ENCODE peak calls at places on chromosomes 12 and 14, in five cellular contexts. X is breast epithelium; A is HFF-Myc; J is choroid plexus epithelial cell; G is CD8-positive, alpha-beta T cell. L is an unnamed sample.

GRCh38 chr14:94110552-94111181 is at the start of gene IFI27:
- DNase-seq in X (peak; percentile 40), A (no peak), J (peak; percentile 53), G (no peak), L (peak; percentile 32)

GRCh38 chr12:39503445-39503844 is 60.5 kb upstream of the KIF21A start:
- DNase-seq in X (no peak), A (no peak), J (peak; percentile 55), G (no peak), L (peak; percentile 76)

GRCh38 chr14:104370256-104370870 is 209.2 kb upstream of the C14orf180 start:
- DNase-seq in X (no peak), A (no peak), J (peak; percentile 4), G (no peak), L (no peak)

GRCh38 chr12:71837356-71837755 is 2.2 kb upstream of the TBC1D15 start:
- DNase-seq in X (no peak), A (no peak), J (no peak), G (no peak), L (no peak)

GRCh38 chr14:95260537-95261440 is 58.9 kb downstream of the CLMN start:
- DNase-seq in X (peak; percentile 12), A (no peak), J (peak; percentile 73), G (no peak), L (peak; percentile 57)

GRCh38 chr12:16324772-16325171 is 22.7 kb upstream of the MGST1 start:
- DNase-seq in X (no peak), A (no peak), J (no peak), G (no peak), L (no peak)

GRCh38 chr12:21559855-21560569 is 33.9 kb downstream of the SPX start:
- DNase-seq in X (no peak), A (no peak), J (peak; percentile 94), G (no peak), L (peak; percentile 90)

GRCh38 chr12:67892289-67892688 is 97.0 kb upstream of the IFNG-AS1 start:
- DNase-seq in X (no peak), A (no peak), J (no peak), G (no peak), L (no peak)

GRCh38 chr12:132444283-132444682 is 45.7 kb upstream of the FBRSL1 start:
- DNase-seq in X (no peak), A (no peak), J (no peak), G (no peak), L (no peak)

GRCh38 chr12:47997321-47997720 is 7.0 kb downstream of the COL2A1 start:
- DNase-seq in X (no peak), A (no peak), J (no peak), G (no peak), L (peak; percentile 21)

GRCh38 chr12:104490850-104491249 is 34.1 kb downstream of the CHST11 start:
- DNase-seq in X (no peak), A (no peak), J (no peak), G (no peak), L (no peak)

GRCh38 chr14:90627478-90627877 is 188.8 kb downstream of the TTC7B start:
- DNase-seq in X (no peak), A (no peak), J (no peak), G (no peak), L (no peak)

GRCh38 chr14:74685054-74685453 is 27.8 kb downstream of the AREL1 start:
- DNase-seq in X (no peak), A (no peak), J (no peak), G (no peak), L (no peak)

GRCh38 chr12:11555743-11556625 is 93.5 kb upstream of the ETV6 start:
- DNase-seq in X (no peak), A (no peak), J (no peak), G (no peak), L (no peak)

GRCh38 chr14:100838493-100839440 is 12.8 kb downstream of the MEG3 start:
- DNase-seq in X (no peak), A (no peak), J (no peak), G (no peak), L (no peak)

GRCh38 chr12:128388461-128388921 is 121.5 kb downstream of the TMEM132C start:
- DNase-seq in X (no peak), A (no peak), J (no peak), G (no peak), L (no peak)

GRCh38 chr12:114888458-114888857 is 204.5 kb upstream of the TBX3 start:
- DNase-seq in X (no peak), A (no peak), J (peak; percentile 55), G (no peak), L (peak; percentile 5)

GRCh38 chr14:93986972-93987371 is 10.1 kb upstream of the CCDC197 start:
- DNase-seq in X (no peak), A (no peak), J (no peak), G (no peak), L (no peak)

GRCh38 chr14:92456215-92457017 is 57.2 kb upstream of the RIN3 start:
- DNase-seq in X (no peak), A (no peak), J (peak; percentile 86), G (no peak), L (peak; percentile 61)

GRCh38 chr14:29798078-29798477 is 129.6 kb downstream of the PRKD1 start:
- DNase-seq in X (no peak), A (no peak), J (no peak), G (no peak), L (no peak)

GRCh38 chr12:31724597-31724996 is 4.2 kb downstream of the AMN1 start:
- DNase-seq in X (no peak), A (no peak), J (no peak), G (no peak), L (no peak)

GRCh38 chr12:49491823-49492222 is 47.0 kb upstream of the KCNH3 start:
- DNase-seq in X (no peak), A (no peak), J (peak; percentile 44), G (no peak), L (peak; percentile 95)

GRCh38 chr12:109440851-109441490 is 36.1 kb downstream of the KCTD10 start:
- DNase-seq in X (peak; percentile 55), A (no peak), J (no peak), G (no peak), L (peak; percentile 53)

GRCh38 chr14:75979641-75980422 is 2.0 kb downstream of the TGFB3 start:
- DNase-seq in X (no peak), A (no peak), J (no peak), G (no peak), L (no peak)

GRCh38 chr14:24236689-24237462 is 4.1 kb downstream of the GMPR2 start:
- DNase-seq in X (no peak), A (no peak), J (no peak), G (no peak), L (no peak)

GRCh38 chr14:104936361-104937155 is 11.9 kb downstream of the PLD4 start:
- DNase-seq in X (no peak), A (no peak), J (no peak), G (no peak), L (peak; percentile 17)

GRCh38 chr14:90615444-90616095 is 200.7 kb downstream of the TTC7B start:
- DNase-seq in X (no peak), A (no peak), J (no peak), G (no peak), L (no peak)

GRCh38 chr14:20278414-20278813 is 27.3 kb downstream of the TTC5 start:
- DNase-seq in X (no peak), A (peak; percentile 14), J (peak; percentile 80), G (no peak), L (peak; percentile 51)

GRCh38 chr14:103121846-103122577 is 1.2 kb upstream of the TNFAIP2 start:
- DNase-seq in X (peak; percentile 71), A (no peak), J (peak; percentile 26), G (no peak), L (peak; percentile 42)

GRCh38 chr14:100581228-100582145 is 5.7 kb downstream of the BEGAIN start:
- DNase-seq in X (no peak), A (no peak), J (no peak), G (no peak), L (no peak)

GRCh38 chr14:68191567-68192321 is 372.2 kb downstream of the RAD51B start:
- DNase-seq in X (no peak), A (no peak), J (peak; percentile 71), G (no peak), L (peak; percentile 89)

GRCh38 chr12:6896846-6897435 is 7.7 kb upstream of the LRRC23 start:
- DNase-seq in X (no peak), A (no peak), J (no peak), G (no peak), L (no peak)

GRCh38 chr14:50801706-50802105 is 29.3 kb downstream of the NIN start:
- DNase-seq in X (no peak), A (no peak), J (peak; percentile 25), G (no peak), L (peak; percentile 61)

GRCh38 chr12:113500662-113501435 is 29.2 kb upstream of the LHX5 start:
- DNase-seq in X (no peak), A (no peak), J (no peak), G (no peak), L (no peak)

DNA sequence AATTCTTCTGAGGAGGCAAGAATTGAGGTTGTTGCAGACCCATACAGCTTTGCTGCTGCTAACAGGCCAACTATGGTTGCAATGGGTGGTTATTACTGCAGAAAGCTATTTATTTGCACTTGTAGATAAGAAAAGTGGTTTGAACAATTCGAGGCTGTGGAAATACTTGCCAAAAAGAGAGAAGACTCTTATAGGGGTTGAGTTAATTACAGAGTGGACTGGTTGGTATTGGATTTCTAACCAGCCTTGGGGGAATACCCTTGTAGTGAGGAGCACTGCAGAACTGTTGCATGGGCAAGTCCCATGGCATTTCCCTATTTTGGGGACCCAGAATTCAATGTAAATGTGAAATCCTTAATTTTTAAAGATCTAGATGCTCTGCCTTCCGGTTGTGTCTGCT is 120.5 kb downstream of the KCNMB4 start:
- DNase-seq in X (no peak), A (no peak), J (no peak), G (no peak), L (no peak)
- H3K4me3 ChIP-seq in X (no peak overlapping the region), A (no peak overlapping the region), J (no peak overlapping the region), G (no peak overlapping the region), L (no peak overlapping the region)

DNA sequence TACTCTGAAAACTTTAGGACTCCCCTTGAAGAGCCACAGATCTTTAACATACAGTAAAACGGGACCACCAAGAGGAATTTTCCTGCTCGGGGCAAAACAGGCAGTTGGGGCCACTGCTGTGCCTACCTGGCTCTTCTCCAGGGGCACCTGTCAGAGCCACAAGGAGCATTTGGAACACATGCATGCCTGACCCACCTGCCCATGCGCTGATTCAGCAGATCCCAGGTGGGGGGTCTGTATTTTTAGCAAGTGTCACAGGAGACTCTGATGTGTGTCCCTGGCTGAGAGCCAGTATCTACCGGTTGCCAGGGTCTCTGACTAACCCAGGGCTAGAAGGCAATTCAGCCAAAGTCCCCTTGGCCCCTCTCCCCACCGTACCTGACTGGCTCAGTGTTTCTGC is 6.5 kb downstream of the CTDSP2 start:
- DNase-seq in X (no peak), A (no peak), J (no peak), G (no peak), L (no peak)
- H3K4me3 ChIP-seq in X (peak overlapping the region; percentile 80), A (no peak overlapping the region), J (no peak overlapping the region), G (no peak overlapping the region), L (no peak overlapping the region)

GRCh38 chr12:54030889-54031860 is 1.7 kb upstream of the HOXC5 start:
- DNase-seq in X (no peak), A (no peak), J (peak; percentile 3), G (no peak), L (peak; percentile 30)
- H3K4me3 ChIP-seq in X (peak overlapping the region; percentile 71), A (no peak overlapping the region), J (no peak overlapping the region), G (no peak overlapping the region), L (no peak overlapping the region)

DNA sequence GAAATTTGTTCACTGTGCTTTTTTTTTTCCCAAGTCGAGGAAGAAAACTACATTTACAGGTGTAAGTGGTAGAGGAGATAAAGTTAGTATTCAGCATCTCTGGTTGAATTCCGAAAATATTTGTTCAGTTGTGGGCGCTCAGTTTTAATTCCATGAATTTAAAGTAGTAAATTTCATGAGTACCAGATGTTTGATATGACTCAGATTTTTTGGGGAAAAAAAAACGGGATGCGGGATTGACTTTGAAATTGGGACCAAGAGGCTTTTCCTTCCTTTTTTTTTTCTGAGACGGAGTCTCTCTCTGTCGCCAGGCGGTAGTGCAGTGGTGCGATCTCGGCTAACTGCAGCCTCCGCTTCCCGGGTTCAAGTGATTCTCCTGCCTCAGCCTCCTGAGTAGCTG is 1.6 kb downstream of the TULP3 start:
- DNase-seq in X (no peak), A (no peak), J (no peak), G (no peak), L (no peak)
- H3K4me3 ChIP-seq in X (peak overlapping the region; percentile 95), A (peak overlapping the region; percentile 85), J (no peak overlapping the region), G (no peak overlapping the region), L (no peak overlapping the region)